ENCODE peak calls at places on chromosomes 6 and 20, in five cellular contexts. One of them, this sample, is unnamed.

GRCh38 chr6:158818008-158818579 is 1.1 kb downstream of the EZR start:
- DNase-seq in left lung: peak
- DNase-seq in A549: peak
- DNase-seq in lower lobe of right lung: peak
- DNase-seq in thyroid gland: peak
- DNase-seq in this sample: peak

GRCh38 chr20:58899518-58899917 is 47.0 kb downstream of the GNAS start:
- DNase-seq in A549: no peak
- DNase-seq in left lung: no peak
- DNase-seq in thyroid gland: no peak
- DNase-seq in lower lobe of right lung: no peak
- DNase-seq in this sample: no peak

GRCh38 chr6:25202505-25202904 is 76.7 kb upstream of the CARMIL1 start:
- DNase-seq in thyroid gland: no peak
- DNase-seq in lower lobe of right lung: no peak
- DNase-seq in A549: no peak
- DNase-seq in left lung: no peak
- DNase-seq in this sample: no peak

GRCh38 chr6:137769797-137770362 is 97.2 kb upstream of the TNFAIP3 start:
- DNase-seq in left lung: no peak
- DNase-seq in thyroid gland: no peak
- DNase-seq in A549: no peak
- DNase-seq in lower lobe of right lung: no peak
- DNase-seq in this sample: no peak

GRCh38 chr20:30892704-30893345 is 364.6 kb upstream of the DEFB115 start:
- DNase-seq in lower lobe of right lung: no peak
- DNase-seq in thyroid gland: no peak
- DNase-seq in left lung: no peak
- DNase-seq in A549: no peak
- DNase-seq in this sample: no peak

GRCh38 chr6:73823046-73823735 is 127.2 kb downstream of the CD109 start:
- DNase-seq in left lung: no peak
- DNase-seq in lower lobe of right lung: no peak
- DNase-seq in A549: no peak
- DNase-seq in thyroid gland: no peak
- DNase-seq in this sample: no peak

GRCh38 chr6:1190361-1190760 is 121.5 kb upstream of the FOXQ1 start:
- DNase-seq in thyroid gland: peak
- DNase-seq in left lung: no peak
- DNase-seq in A549: peak
- DNase-seq in lower lobe of right lung: no peak
- DNase-seq in this sample: no peak

GRCh38 chr6:5331860-5332442 is 70.6 kb downstream of the FARS2 start:
- DNase-seq in lower lobe of right lung: no peak
- DNase-seq in thyroid gland: no peak
- DNase-seq in A549: no peak
- DNase-seq in left lung: no peak
- DNase-seq in this sample: no peak

GRCh38 chr6:44800171-44800671 is 412.7 kb downstream of the CDC5L start:
- DNase-seq in lower lobe of right lung: no peak
- DNase-seq in thyroid gland: peak
- DNase-seq in A549: peak
- DNase-seq in left lung: no peak
- DNase-seq in this sample: peak

GRCh38 chr6:150068786-150069648 is at the start of gene ULBP3:
- DNase-seq in A549: peak
- DNase-seq in lower lobe of right lung: peak
- DNase-seq in left lung: peak
- DNase-seq in thyroid gland: peak
- DNase-seq in this sample: peak

GRCh38 chr6:134621858-134622257 is 303.9 kb upstream of the SGK1 start:
- DNase-seq in A549: no peak
- DNase-seq in left lung: no peak
- DNase-seq in thyroid gland: peak
- DNase-seq in lower lobe of right lung: no peak
- DNase-seq in this sample: peak

GRCh38 chr6:150865406-150866146 is at the start of gene MTHFD1L:
- DNase-seq in A549: peak
- DNase-seq in lower lobe of right lung: peak
- DNase-seq in thyroid gland: peak
- DNase-seq in left lung: peak
- DNase-seq in this sample: peak

GRCh38 chr6:49462071-49462470 is 982 bp downstream of the MMUT start:
- DNase-seq in thyroid gland: no peak
- DNase-seq in A549: no peak
- DNase-seq in left lung: no peak
- DNase-seq in lower lobe of right lung: no peak
- DNase-seq in this sample: no peak

GRCh38 chr6:1947922-1948321 is 297.5 kb downstream of the GMDS start:
- DNase-seq in left lung: no peak
- DNase-seq in A549: no peak
- DNase-seq in lower lobe of right lung: no peak
- DNase-seq in thyroid gland: no peak
- DNase-seq in this sample: no peak

GRCh38 chr6:8047466-8048292 is 16.5 kb downstream of the BLOC1S5 start:
- DNase-seq in lower lobe of right lung: no peak
- DNase-seq in left lung: no peak
- DNase-seq in thyroid gland: no peak
- DNase-seq in A549: peak
- DNase-seq in this sample: no peak

GRCh38 chr6:25874118-25874517 is at the start of gene SLC17A3:
- DNase-seq in thyroid gland: no peak
- DNase-seq in left lung: no peak
- DNase-seq in lower lobe of right lung: no peak
- DNase-seq in A549: no peak
- DNase-seq in this sample: no peak

GRCh38 chr6:90284745-90285481 is 11.7 kb downstream of the BACH2 start:
- DNase-seq in left lung: no peak
- DNase-seq in A549: peak
- DNase-seq in lower lobe of right lung: no peak
- DNase-seq in thyroid gland: no peak
- DNase-seq in this sample: no peak

GRCh38 chr6:21935561-21936028 is 342.0 kb downstream of the SOX4 start:
- DNase-seq in thyroid gland: peak
- DNase-seq in left lung: no peak
- DNase-seq in lower lobe of right lung: no peak
- DNase-seq in A549: peak
- DNase-seq in this sample: no peak

GRCh38 chr6:28807682-28808280 is 116.0 kb downstream of the TRIM27 start:
- DNase-seq in A549: peak
- DNase-seq in thyroid gland: no peak
- DNase-seq in left lung: no peak
- DNase-seq in lower lobe of right lung: no peak
- DNase-seq in this sample: no peak

GRCh38 chr20:32227316-32227715 is 19.6 kb downstream of the POFUT1 start:
- DNase-seq in A549: no peak
- DNase-seq in thyroid gland: no peak
- DNase-seq in lower lobe of right lung: no peak
- DNase-seq in left lung: no peak
- DNase-seq in this sample: no peak
- H3K27ac ChIP-seq in A549: no peak
- H3K27ac ChIP-seq in thyroid gland: no peak
- H3K27ac ChIP-seq in lower lobe of right lung: peak
- H3K27ac ChIP-seq in left lung: peak
- H3K27ac ChIP-seq in this sample: no peak

GRCh38 chr6:146917979-146918378 is 286.2 kb upstream of the STXBP5 start:
- DNase-seq in thyroid gland: no peak
- DNase-seq in left lung: no peak
- DNase-seq in A549: no peak
- DNase-seq in lower lobe of right lung: no peak
- DNase-seq in this sample: no peak

GRCh38 chr6:146915671-146916127 is 288.5 kb upstream of the STXBP5 start:
- DNase-seq in A549: peak
- DNase-seq in left lung: no peak
- DNase-seq in thyroid gland: no peak
- DNase-seq in lower lobe of right lung: no peak
- DNase-seq in this sample: no peak

GRCh38 chr6:146917182-146917581 is 287.0 kb upstream of the STXBP5 start:
- DNase-seq in A549: no peak
- DNase-seq in thyroid gland: no peak
- DNase-seq in left lung: no peak
- DNase-seq in lower lobe of right lung: no peak
- DNase-seq in this sample: no peak

GRCh38 chr6:146914563-146915483 is 289.4 kb upstream of the STXBP5 start:
- DNase-seq in A549: peak
- DNase-seq in left lung: no peak
- DNase-seq in thyroid gland: peak
- DNase-seq in lower lobe of right lung: no peak
- DNase-seq in this sample: no peak

DNA sequence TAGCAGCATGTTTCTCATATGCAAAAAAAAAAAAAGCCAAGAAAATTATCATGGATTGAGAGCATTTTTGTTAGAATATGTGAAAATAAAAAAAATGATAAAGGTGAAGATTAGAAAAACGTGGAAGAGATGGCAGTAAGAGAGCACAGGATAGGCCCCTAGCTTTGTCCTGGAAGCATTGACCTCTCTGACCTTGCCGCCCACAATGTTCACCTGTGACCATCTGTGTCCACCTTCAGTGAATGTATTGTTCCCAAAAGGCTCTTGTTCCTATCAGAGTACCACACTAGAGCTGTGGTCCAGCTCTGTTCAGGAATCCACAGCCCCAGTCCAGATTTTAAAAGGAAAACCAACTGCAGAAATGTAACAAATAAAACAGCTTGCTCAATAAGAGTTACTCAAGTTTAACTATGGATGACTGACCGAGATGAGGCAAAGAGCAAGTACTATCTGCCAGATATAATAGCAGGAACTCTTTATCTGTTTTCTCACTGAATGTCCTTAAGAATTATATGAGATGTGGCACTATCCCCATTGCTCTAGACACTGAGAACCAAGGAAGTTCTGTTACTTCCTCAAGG is 287.7 kb upstream of the STXBP5 start:
- DNase-seq in left lung: no peak
- DNase-seq in A549: no peak
- DNase-seq in lower lobe of right lung: no peak
- DNase-seq in thyroid gland: no peak
- DNase-seq in this sample: no peak
- H3K27ac ChIP-seq in left lung: no peak
- H3K27ac ChIP-seq in A549: peak
- H3K27ac ChIP-seq in lower lobe of right lung: no peak
- H3K27ac ChIP-seq in thyroid gland: no peak
- H3K27ac ChIP-seq in this sample: no peak

GRCh38 chr20:43839793-43840199 is 74.9 kb upstream of the TOX2 start:
- DNase-seq in left lung: no peak
- DNase-seq in A549: no peak
- DNase-seq in thyroid gland: no peak
- DNase-seq in lower lobe of right lung: no peak
- DNase-seq in this sample: no peak
- H3K27ac ChIP-seq in left lung: no peak
- H3K27ac ChIP-seq in A549: no peak
- H3K27ac ChIP-seq in thyroid gland: no peak
- H3K27ac ChIP-seq in lower lobe of right lung: no peak
- H3K27ac ChIP-seq in this sample: no peak

GRCh38 chr6:170524188-170524535 is 28.9 kb downstream of the PSMB1 start:
- DNase-seq in A549: no peak
- DNase-seq in lower lobe of right lung: no peak
- DNase-seq in left lung: no peak
- DNase-seq in thyroid gland: no peak
- DNase-seq in this sample: no peak
- H3K27ac ChIP-seq in A549: no peak
- H3K27ac ChIP-seq in lower lobe of right lung: no peak
- H3K27ac ChIP-seq in left lung: no peak
- H3K27ac ChIP-seq in thyroid gland: no peak
- H3K27ac ChIP-seq in this sample: no peak

GRCh38 chr20:4683261-4683660 is 38.4 kb upstream of the PRND start:
- DNase-seq in A549: no peak
- DNase-seq in thyroid gland: no peak
- DNase-seq in lower lobe of right lung: no peak
- DNase-seq in left lung: no peak
- DNase-seq in this sample: no peak

GRCh38 chr20:4681971-4682370 is 39.7 kb upstream of the PRND start:
- DNase-seq in left lung: no peak
- DNase-seq in A549: no peak
- DNase-seq in lower lobe of right lung: no peak
- DNase-seq in thyroid gland: no peak
- DNase-seq in this sample: no peak

GRCh38 chr20:4684837-4685413 is 36.8 kb upstream of the PRND start:
- DNase-seq in left lung: no peak
- DNase-seq in A549: peak
- DNase-seq in lower lobe of right lung: no peak
- DNase-seq in thyroid gland: no peak
- DNase-seq in this sample: no peak

GRCh38 chr20:4682682-4683081 is 39.0 kb upstream of the PRND start:
- DNase-seq in A549: no peak
- DNase-seq in thyroid gland: no peak
- DNase-seq in lower lobe of right lung: no peak
- DNase-seq in left lung: no peak
- DNase-seq in this sample: no peak

GRCh38 chr20:4681441-4681840 is 40.3 kb upstream of the PRND start:
- DNase-seq in lower lobe of right lung: no peak
- DNase-seq in A549: no peak
- DNase-seq in left lung: no peak
- DNase-seq in thyroid gland: no peak
- DNase-seq in this sample: no peak
- H3K27ac ChIP-seq in lower lobe of right lung: no peak
- H3K27ac ChIP-seq in A549: no peak
- H3K27ac ChIP-seq in left lung: no peak
- H3K27ac ChIP-seq in thyroid gland: no peak
- H3K27ac ChIP-seq in this sample: no peak

DNA sequence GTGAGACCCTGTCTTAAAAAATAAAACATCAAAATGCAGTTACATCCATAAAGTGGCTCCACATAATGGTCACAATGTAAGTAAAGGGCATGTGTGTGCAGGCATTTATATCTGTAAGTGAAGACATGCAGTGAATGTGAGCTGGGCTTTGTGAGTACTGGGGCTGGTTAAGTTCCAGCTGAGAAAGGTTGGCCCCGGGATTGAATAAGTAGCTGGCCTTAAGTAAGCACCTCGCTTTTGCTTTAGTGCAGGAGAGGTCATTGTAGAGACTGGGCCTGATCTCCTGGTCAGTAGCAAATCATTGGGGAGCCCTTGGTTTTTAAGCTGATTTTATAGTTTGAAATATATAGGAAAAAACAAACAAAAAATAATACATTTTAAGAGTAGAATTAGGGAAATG is 8.1 kb downstream of the QKI start:
- DNase-seq in left lung: no peak
- DNase-seq in lower lobe of right lung: no peak
- DNase-seq in thyroid gland: no peak
- DNase-seq in A549: no peak
- DNase-seq in this sample: no peak
- H3K27ac ChIP-seq in left lung: no peak
- H3K27ac ChIP-seq in lower lobe of right lung: no peak
- H3K27ac ChIP-seq in thyroid gland: no peak
- H3K27ac ChIP-seq in A549: no peak
- H3K27ac ChIP-seq in this sample: no peak

GRCh38 chr20:57675773-57676172 is 34.0 kb downstream of the PMEPA1 start:
- DNase-seq in thyroid gland: no peak
- DNase-seq in A549: no peak
- DNase-seq in left lung: no peak
- DNase-seq in lower lobe of right lung: no peak
- DNase-seq in this sample: no peak
- H3K27ac ChIP-seq in thyroid gland: no peak
- H3K27ac ChIP-seq in A549: peak
- H3K27ac ChIP-seq in left lung: no peak
- H3K27ac ChIP-seq in lower lobe of right lung: no peak
- H3K27ac ChIP-seq in this sample: peak

GRCh38 chr6:144064831-144065668 is 30.3 kb downstream of the SF3B5 start:
- DNase-seq in thyroid gland: no peak
- DNase-seq in left lung: no peak
- DNase-seq in A549: no peak
- DNase-seq in lower lobe of right lung: no peak
- DNase-seq in this sample: peak
- H3K27ac ChIP-seq in thyroid gland: no peak
- H3K27ac ChIP-seq in left lung: no peak
- H3K27ac ChIP-seq in A549: no peak
- H3K27ac ChIP-seq in lower lobe of right lung: peak
- H3K27ac ChIP-seq in this sample: peak

GRCh38 chr20:51347871-51348270 is 194.6 kb downstream of the NFATC2 start:
- DNase-seq in A549: no peak
- DNase-seq in left lung: no peak
- DNase-seq in thyroid gland: no peak
- DNase-seq in lower lobe of right lung: no peak
- DNase-seq in this sample: no peak
- H3K27ac ChIP-seq in A549: peak
- H3K27ac ChIP-seq in left lung: no peak
- H3K27ac ChIP-seq in thyroid gland: no peak
- H3K27ac ChIP-seq in lower lobe of right lung: no peak
- H3K27ac ChIP-seq in this sample: no peak